ENCODE peak calls at places on chromosomes 13 and 19, in four cellular contexts. H, S, D and M are unnamed samples.

GRCh38 chr19:30908262-30908771 is 440.9 kb downstream of the TSHZ3 start:
- DNase-seq in H (no peak), S (no peak), D (no peak), M (no peak)

GRCh38 chr13:103288114-103288513 is 221.9 kb upstream of the SLC10A2 start:
- DNase-seq in H (no peak), S (no peak), D (no peak), M (no peak)

GRCh38 chr19:51250786-51251452 is at the start of gene SIGLECL1:
- DNase-seq in H (no peak), S (no peak), D (no peak), M (no peak)

GRCh38 chr13:45411631-45412030 is 6.5 kb downstream of the SLC25A30 start:
- DNase-seq in H (no peak), S (no peak), D (no peak), M (no peak)

GRCh38 chr19:3710265-3710812 is 2.2 kb downstream of the TJP3 start:
- DNase-seq in H (no peak), S (peak), D (no peak), M (peak)

GRCh38 chr13:44703371-44703770 is 127.2 kb upstream of the TSC22D1 start:
- DNase-seq in H (peak), S (peak), D (no peak), M (no peak)

GRCh38 chr19:6126335-6126974 is 9.0 kb upstream of the ACSBG2 start:
- DNase-seq in H (peak), S (peak), D (peak), M (no peak)

GRCh38 chr19:41575998-41576397 is at the start of gene CEACAM21:
- DNase-seq in H (no peak), S (no peak), D (no peak), M (no peak)

GRCh38 chr13:98450495-98451167 is 126.3 kb downstream of the STK24 start:
- DNase-seq in H (peak), S (peak), D (no peak), M (peak)

GRCh38 chr13:51518847-51519246 is 65.4 kb upstream of the WDFY2 start:
- DNase-seq in H (peak), S (peak), D (no peak), M (no peak)

GRCh38 chr13:31045621-31046081 is 113.2 kb downstream of the TEX26 start:
- DNase-seq in H (peak), S (peak), D (peak), M (peak)

GRCh38 chr13:85417807-85418206 is 381.4 kb downstream of the SLITRK6 start:
- DNase-seq in H (no peak), S (peak), D (no peak), M (no peak)

GRCh38 chr13:50891206-50891605 is 18.4 kb upstream of the RNASEH2B start:
- DNase-seq in H (no peak), S (no peak), D (no peak), M (no peak)

GRCh38 chr13:106098778-106099177 is 436.7 kb downstream of the EFNB2 start:
- DNase-seq in H (no peak), S (no peak), D (no peak), M (no peak)

GRCh38 chr13:43170497-43170896 is 147.1 kb downstream of the DNAJC15 start:
- DNase-seq in H (no peak), S (no peak), D (no peak), M (no peak)

GRCh38 chr19:18833849-18834643 is 2.3 kb downstream of the UPF1 start:
- DNase-seq in H (no peak), S (no peak), D (peak), M (no peak)

GRCh38 chr13:41837668-41838067 is 123.2 kb downstream of the VWA8 start:
- DNase-seq in H (peak), S (peak), D (peak), M (no peak)

GRCh38 chr19:17846146-17846545 is 1.6 kb downstream of the JAK3 start:
- DNase-seq in H (no peak), S (no peak), D (no peak), M (no peak)

GRCh38 chr13:56886398-56886797 is 254.3 kb upstream of the PRR20A start:
- DNase-seq in H (no peak), S (no peak), D (no peak), M (no peak)

GRCh38 chr19:32041681-32042292 is 303.6 kb upstream of the ZNF507 start:
- DNase-seq in H (no peak), S (peak), D (no peak), M (no peak)

GRCh38 chr19:55161571-55162322 is 4.2 kb upstream of the TNNI3 start:
- DNase-seq in H (no peak), S (no peak), D (no peak), M (no peak)

GRCh38 chr19:55171440-55171839 is 5.0 kb upstream of the DNAAF3 start:
- DNase-seq in H (no peak), S (no peak), D (no peak), M (no peak)

GRCh38 chr19:55169136-55169535 is 2.7 kb upstream of the DNAAF3 start:
- DNase-seq in H (no peak), S (no peak), D (no peak), M (no peak)

GRCh38 chr19:55165952-55166529 is 372 bp downstream of the DNAAF3 start:
- DNase-seq in H (peak), S (peak), D (peak), M (peak)

DNA sequence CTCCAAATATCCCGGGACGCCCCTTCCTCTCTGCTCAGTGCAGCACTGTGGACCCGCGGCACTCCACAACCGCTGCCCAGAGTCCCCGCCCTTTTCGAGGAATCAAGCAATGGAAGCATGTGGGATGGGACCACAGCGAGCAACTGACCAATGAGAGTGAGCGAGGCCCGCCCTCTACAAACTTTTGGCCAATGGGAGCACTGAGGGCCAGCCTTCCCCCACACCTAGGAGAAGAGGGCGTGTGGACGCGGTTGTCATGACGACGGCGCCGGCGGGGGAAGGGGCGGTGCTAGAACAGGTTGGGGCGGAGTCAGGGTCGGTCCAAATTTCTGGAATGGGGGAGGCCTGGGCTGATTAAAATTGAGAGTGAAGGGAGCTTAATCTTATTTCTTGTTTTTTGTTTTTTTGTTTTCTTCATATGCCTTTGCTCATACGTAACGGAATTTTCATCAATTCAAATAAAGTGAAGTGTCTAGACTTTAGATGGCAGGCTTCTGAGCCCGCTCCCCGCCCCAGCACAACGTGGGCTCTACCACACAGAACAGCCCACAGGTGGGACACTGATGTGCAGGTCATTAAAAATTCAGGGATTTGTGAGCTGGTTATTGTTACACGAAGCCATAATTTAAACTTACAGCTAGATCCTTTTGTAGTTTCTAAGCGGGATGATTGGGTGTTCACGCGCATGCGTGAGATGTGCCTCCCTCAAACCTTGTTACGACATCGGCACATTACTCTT is at the start of gene DNAAF3:
- DNase-seq in H (peak), S (peak), D (peak), M (peak)
- H3K9ac ChIP-seq in H (peak), S (no peak), D (no peak), M (no peak)

GRCh38 chr13:113641426-113641825 is 16.6 kb downstream of the ATP4B start:
- DNase-seq in H (no peak), S (no peak), D (no peak), M (peak)
- H3K9ac ChIP-seq in H (no peak), S (no peak), D (no peak), M (no peak)

GRCh38 chr13:47997384-47997783 is 3.7 kb downstream of the SUCLA2 start:
- DNase-seq in H (no peak), S (no peak), D (no peak), M (no peak)
- H3K9ac ChIP-seq in H (no peak), S (no peak), D (no peak), M (no peak)

GRCh38 chr13:64510698-64511097 is 2719.4 kb downstream of the PCDH9 start:
- DNase-seq in H (no peak), S (no peak), D (no peak), M (no peak)
- H3K9ac ChIP-seq in H (no peak), S (no peak), D (no peak), M (no peak)

GRCh38 chr19:8487137-8487851 is 15.1 kb downstream of the PRAM1 start:
- DNase-seq in H (no peak), S (no peak), D (no peak), M (no peak)
- H3K9ac ChIP-seq in H (no peak), S (no peak), D (no peak), M (no peak)

DNA sequence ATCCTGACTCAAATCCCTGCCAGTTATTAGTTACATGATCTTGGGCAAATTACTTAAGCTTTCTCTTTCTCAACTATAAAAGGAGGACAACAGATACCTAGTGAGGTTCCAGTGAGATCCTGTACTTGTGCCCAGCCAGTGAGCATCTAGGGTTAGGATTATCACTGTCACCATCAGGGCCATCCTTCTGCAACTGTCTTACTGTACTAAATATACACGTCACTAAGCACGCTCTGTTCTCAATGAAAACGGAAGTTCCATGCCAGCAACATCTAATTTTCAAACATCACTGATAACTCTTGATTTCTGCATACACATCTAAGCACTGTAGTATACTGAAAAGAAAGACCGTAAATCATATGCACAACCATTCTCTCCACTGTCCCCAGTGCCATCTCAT is 70.0 kb downstream of the FOXO1 start:
- DNase-seq in H (no peak), S (no peak), D (no peak), M (no peak)
- H3K9ac ChIP-seq in H (no peak), S (no peak), D (no peak), M (no peak)

DNA sequence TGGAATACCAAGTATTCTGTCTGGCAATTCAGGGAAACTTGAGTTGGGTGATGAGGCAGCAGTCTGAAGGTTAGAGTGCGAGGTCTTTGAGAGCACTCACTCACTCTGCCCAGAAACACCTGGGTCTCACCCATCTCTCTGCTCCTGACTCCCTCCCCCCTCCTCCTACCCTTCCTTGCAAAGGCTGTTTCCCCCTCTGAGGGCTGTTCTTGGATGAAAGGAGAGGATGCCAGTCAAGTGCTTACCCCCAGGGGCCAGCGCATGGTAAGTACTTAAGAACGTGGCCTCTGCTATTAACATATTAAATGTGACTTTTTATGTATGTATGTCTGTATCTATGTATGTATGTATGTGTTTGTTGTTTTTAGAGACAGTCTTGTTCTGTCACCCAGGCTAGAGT is 22.5 kb downstream of the SIPA1L3 start:
- DNase-seq in H (no peak), S (no peak), D (no peak), M (no peak)
- H3K9ac ChIP-seq in H (no peak), S (no peak), D (no peak), M (no peak)

DNA sequence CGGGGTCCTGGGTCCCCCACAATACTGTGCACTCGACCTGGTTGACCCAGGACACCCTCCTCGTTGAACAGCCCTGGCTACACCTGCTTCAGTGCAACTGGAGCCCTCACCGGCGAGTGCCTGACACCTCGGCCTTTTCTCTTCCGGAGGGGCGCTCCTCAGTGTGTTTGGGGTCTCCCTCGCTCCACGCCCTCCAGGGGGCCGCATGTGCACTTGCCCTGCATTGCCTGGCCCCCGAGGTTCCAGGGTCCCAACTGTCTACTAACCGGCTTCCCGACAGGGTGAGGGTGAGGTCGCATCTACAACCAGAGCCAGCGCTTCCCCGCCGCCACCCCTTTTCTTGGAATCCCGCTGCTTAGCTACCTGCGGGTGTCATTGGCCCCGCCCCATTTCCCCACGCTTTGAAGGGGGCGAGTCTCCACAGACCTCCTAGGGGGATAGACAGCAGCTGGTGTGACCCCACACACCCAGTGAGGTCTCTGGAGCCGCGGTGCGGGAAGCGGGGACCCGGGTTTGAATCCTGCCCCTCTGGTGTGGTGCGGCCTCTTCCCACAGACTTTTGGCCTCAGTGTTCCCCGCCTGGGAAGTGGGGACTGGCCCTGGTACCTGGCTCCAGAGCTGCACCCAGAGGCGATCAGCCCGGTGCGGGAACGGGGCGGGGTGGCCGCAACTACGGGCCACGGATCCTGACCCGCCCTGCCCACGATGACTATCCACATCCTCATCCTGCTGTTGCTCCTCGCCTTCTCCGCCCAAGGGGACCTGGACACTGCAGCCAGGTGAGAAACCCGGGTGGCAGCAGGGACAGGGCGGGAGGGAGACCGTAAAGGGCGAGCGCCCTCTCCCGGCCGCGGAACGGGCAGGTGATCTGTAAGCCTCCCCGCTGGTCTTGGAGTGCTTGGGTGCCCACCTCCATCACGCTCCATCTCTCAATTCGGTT is at the start of gene ADM5:
- DNase-seq in H (no peak), S (no peak), D (peak), M (no peak)
- H3K9ac ChIP-seq in H (peak), S (no peak), D (peak), M (peak)